ENCODE peak calls at places on chromosomes 13 and 19, in nine cellular contexts. I is foreskin fibroblast; M is lung microvascular endothelial cell; J is effector CD4-positive, alpha-beta T cell; O is naive thymus-derived CD8-positive, alpha-beta T cell; Z is glutamatergic neuron; V is H54; L is NCI-H2029; F is kidney tubule cell. N is an unnamed sample.

GRCh38 chr19:47109541-47110375 is 3.8 kb downstream of the ZC3H4 start:
- DNase-seq in I (peak), M (peak), J (peak), O (no peak), Z (no peak), V (no peak), L (no peak), F (no peak), N (peak)

GRCh38 chr19:50329146-50329925 is at the start of gene KCNC3:
- DNase-seq in I (peak), M (peak), J (peak), O (peak), Z (peak), V (peak), L (peak), F (peak), N (no peak)

GRCh38 chr13:112727581-112727980 is 37.7 kb downstream of the ATP11A start:
- DNase-seq in I (no peak), M (no peak), J (no peak), O (no peak), Z (no peak), V (no peak), L (no peak), F (no peak), N (no peak)

GRCh38 chr13:99255241-99255640 is 2.9 kb downstream of the GPR18 start:
- DNase-seq in I (no peak), M (no peak), J (no peak), O (no peak), Z (no peak), V (no peak), L (no peak), F (no peak), N (no peak)

GRCh38 chr19:46471116-46471733 is at the start of gene PNMA8A:
- DNase-seq in I (peak), M (peak), J (no peak), O (no peak), Z (peak), V (no peak), L (peak), F (peak), N (no peak)

GRCh38 chr13:49877629-49878218 is 58.4 kb downstream of the SPRYD7 start:
- DNase-seq in I (peak), M (peak), J (no peak), O (no peak), Z (no peak), V (no peak), L (no peak), F (no peak), N (no peak)

GRCh38 chr13:43005460-43006236 is 13.6 kb upstream of the EPSTI1 start:
- DNase-seq in I (peak), M (peak), J (no peak), O (no peak), Z (no peak), V (no peak), L (no peak), F (peak), N (no peak)

GRCh38 chr19:49499030-49499670 is 2.9 kb downstream of the RPS11 start:
- DNase-seq in I (peak), M (no peak), J (no peak), O (no peak), Z (no peak), V (no peak), L (no peak), F (no peak), N (no peak)

GRCh38 chr19:46218160-46218559 is 11.4 kb upstream of the IGFL1 start:
- DNase-seq in I (peak), M (peak), J (no peak), O (no peak), Z (no peak), V (no peak), L (no peak), F (peak), N (peak)

GRCh38 chr13:99053636-99054233 is 75.9 kb upstream of the DOCK9 start:
- DNase-seq in I (no peak), M (no peak), J (no peak), O (no peak), Z (no peak), V (no peak), L (no peak), F (no peak), N (no peak)

GRCh38 chr13:58313219-58313618 is 681.7 kb downstream of the PCDH17 start:
- DNase-seq in I (no peak), M (no peak), J (no peak), O (no peak), Z (no peak), V (no peak), L (no peak), F (no peak), N (peak)

GRCh38 chr13:23750383-23751121 is 138.6 kb downstream of the MIPEP start:
- DNase-seq in I (peak), M (peak), J (no peak), O (no peak), Z (no peak), V (no peak), L (no peak), F (peak), N (no peak)

GRCh38 chr19:16649734-16650133 is 10.2 kb downstream of the SMIM7 start:
- DNase-seq in I (no peak), M (peak), J (no peak), O (no peak), Z (no peak), V (no peak), L (peak), F (peak), N (no peak)

GRCh38 chr13:66972659-66973058 is 257.5 kb downstream of the PCDH9 start:
- DNase-seq in I (no peak), M (no peak), J (no peak), O (no peak), Z (no peak), V (no peak), L (no peak), F (no peak), N (no peak)